ENCODE peak calls at places on chromosomes 16 and 17, in nine cellular contexts. Q is kidney epithelial cell, O is adrenal gland, G is breast epithelium, J is tibial nerve, E is Karpas-422, Z is right lobe of liver, L is sigmoid colon, N is MG63. M is an unnamed sample.

GRCh38 chr17:29112780-29113295 is 67.4 kb downstream of the MYO18A start:
- DNase-seq in O (no peak), N (peak), J (peak), Z (peak), L (no peak), E (no peak), Q (no peak), G (peak), M (no peak)

GRCh38 chr16:67672739-67673662 is 6.4 kb downstream of the C16orf86 start:
- DNase-seq in Q (no peak), L (peak), Z (peak), N (peak), E (peak), O (peak), J (peak), G (peak), M (peak)

GRCh38 chr16:85136705-85137322 is 24.5 kb upstream of the CIBAR2 start:
- DNase-seq in N (peak), O (peak), L (peak), E (peak), Z (peak), G (no peak), Q (no peak), J (peak), M (peak)

GRCh38 chr17:33595783-33596182 is 302.7 kb upstream of the ASIC2 start:
- DNase-seq in O (no peak), G (peak), L (no peak), Z (no peak), E (no peak), N (no peak), Q (no peak), J (no peak), M (no peak)

GRCh38 chr17:72591500-72592241 is 470.9 kb downstream of the SOX9 start:
- DNase-seq in Q (no peak), G (no peak), J (no peak), N (peak), Z (no peak), E (no peak), L (no peak), O (no peak), M (no peak)

GRCh38 chr16:74865922-74866598 is 91.4 kb upstream of the FA2H start:
- DNase-seq in N (no peak), E (no peak), J (no peak), G (no peak), Z (no peak), Q (no peak), O (no peak), L (no peak), M (no peak)

GRCh38 chr16:89395150-89396142 is 94.9 kb downstream of the ANKRD11 start:
- DNase-seq in Q (peak), Z (peak), N (peak), L (peak), J (peak), E (no peak), G (peak), O (peak), M (peak)

GRCh38 chr17:1012823-1013728 is 16.1 kb downstream of the TIMM22 start:
- DNase-seq in O (no peak), N (no peak), E (no peak), Z (no peak), G (no peak), Q (no peak), J (no peak), L (no peak), M (no peak)

GRCh38 chr17:602436-602835 is 112.2 kb downstream of the VPS53 start:
- DNase-seq in Z (no peak), E (no peak), N (no peak), Q (no peak), L (no peak), O (peak), G (no peak), J (no peak), M (no peak)

GRCh38 chr16:15827299-15827698 is 29.5 kb downstream of the MYH11 start:
- DNase-seq in Z (no peak), J (no peak), E (no peak), Q (no peak), N (no peak), O (no peak), G (no peak), L (peak), M (no peak)

GRCh38 chr16:11084484-11085024 is 140.2 kb downstream of the CLEC16A start:
- DNase-seq in Z (no peak), J (no peak), Q (peak), O (peak), G (no peak), L (peak), N (peak), E (no peak), M (no peak)

GRCh38 chr16:82329504-82330192 is 159.6 kb upstream of the MPHOSPH6 start:
- DNase-seq in N (no peak), Q (no peak), L (no peak), Z (peak), G (peak), O (no peak), J (no peak), E (no peak), M (no peak)

GRCh38 chr16:83206426-83206825 is 579.7 kb downstream of the CDH13 start:
- DNase-seq in O (no peak), Z (no peak), L (no peak), E (no peak), G (no peak), J (no peak), Q (no peak), N (no peak), M (no peak)

GRCh38 chr16:27444015-27444414 is 42.0 kb downstream of the IL21R start:
- DNase-seq in N (peak), L (no peak), Z (no peak), Q (no peak), E (no peak), J (no peak), G (no peak), O (no peak), M (peak)

GRCh38 chr17:9185688-9186289 is 164.5 kb downstream of the NTN1 start:
- DNase-seq in Q (no peak), Z (no peak), L (no peak), J (no peak), O (no peak), G (no peak), E (peak), N (no peak), M (peak)

GRCh38 chr16:3798827-3799226 is 81.5 kb upstream of the TRAP1 start:
- DNase-seq in Q (no peak), J (no peak), Z (no peak), E (no peak), L (no peak), O (no peak), N (no peak), G (no peak), M (no peak)

GRCh38 chr17:12992676-12993075 is 25.2 kb downstream of the ELAC2 start:
- DNase-seq in E (no peak), Q (no peak), L (no peak), N (no peak), Z (no peak), G (no peak), O (no peak), J (no peak), M (no peak)

GRCh38 chr16:10609410-10609774 is 29.0 kb upstream of the EMP2 start:
- DNase-seq in E (no peak), N (peak), Z (no peak), G (no peak), J (no peak), Q (no peak), O (no peak), L (no peak), M (no peak)

GRCh38 chr17:8384801-8385335 is 1.9 kb upstream of the RPL26 start:
- DNase-seq in Q (peak), Z (no peak), L (no peak), G (no peak), O (no peak), N (peak), J (no peak), E (no peak), M (no peak)

GRCh38 chr17:10754109-10754508 is 24.3 kb upstream of the TMEM220 start:
- DNase-seq in E (peak), Q (no peak), J (no peak), G (no peak), L (no peak), Z (no peak), N (peak), O (peak), M (no peak)

GRCh38 chr16:49910761-49911160 is 54.8 kb upstream of the ZNF423 start:
- DNase-seq in N (no peak), G (no peak), L (no peak), E (no peak), Q (no peak), J (no peak), Z (no peak), O (no peak), M (no peak)

GRCh38 chr16:30562021-30562420 is 3.8 kb upstream of the ZNF764 start:
- DNase-seq in J (no peak), O (no peak), G (no peak), E (no peak), Z (no peak), N (no peak), Q (no peak), L (no peak), M (no peak)

GRCh38 chr17:83189013-83189672 is 109.7 kb downstream of the METRNL start:
- DNase-seq in E (no peak), N (no peak), L (peak), O (no peak), Q (no peak), G (peak), Z (peak), J (peak), M (peak)

GRCh38 chr16:81779540-81780320 is 639 bp downstream of the PLCG2 start:
- DNase-seq in O (peak), Q (no peak), Z (peak), L (no peak), J (no peak), E (peak), N (no peak), G (no peak), M (peak)

GRCh38 chr17:52024296-52024870 is 134.1 kb downstream of the CA10 start:
- DNase-seq in J (no peak), G (no peak), O (no peak), Z (no peak), Q (no peak), N (peak), L (no peak), E (no peak), M (no peak)

GRCh38 chr17:39666601-39667261 is 1.5 kb upstream of the PNMT start:
- DNase-seq in L (no peak), G (no peak), J (no peak), Z (peak), Q (no peak), N (peak), O (peak), E (no peak), M (no peak)

GRCh38 chr17:19376799-19377198 is 1.5 kb upstream of the MAPK7 start:
- DNase-seq in E (peak), Q (no peak), J (no peak), N (no peak), L (peak), G (no peak), Z (no peak), O (peak), M (peak)

GRCh38 chr17:75753193-75753513 is 11.8 kb downstream of the GALK1 start:
- DNase-seq in G (no peak), J (no peak), L (no peak), Z (no peak), N (no peak), E (no peak), O (no peak), Q (no peak), M (peak)
- H3K4me3 ChIP-seq in G (peak), J (peak), L (peak), Z (peak), N (no peak), E (peak), O (no peak), Q (peak), M (peak)

GRCh38 chr17:63433746-63434591 is 12.1 kb downstream of the CYB561 start:
- DNase-seq in G (peak), N (peak), Z (peak), O (peak), E (peak), L (peak), J (peak), Q (no peak), M (peak)

GRCh38 chr17:63437287-63438091 is 8.6 kb downstream of the CYB561 start:
- DNase-seq in Z (peak), E (no peak), G (no peak), Q (no peak), O (peak), N (no peak), L (no peak), J (no peak), M (peak)

GRCh38 chr17:63435681-63436522 is 10.2 kb downstream of the CYB561 start:
- DNase-seq in Q (no peak), N (no peak), O (no peak), E (peak), J (no peak), Z (peak), L (no peak), G (peak), M (peak)

GRCh38 chr17:63436523-63437110 is 9.5 kb downstream of the CYB561 start:
- DNase-seq in L (no peak), J (no peak), E (no peak), Z (peak), O (no peak), Q (no peak), G (no peak), N (no peak), M (peak)

GRCh38 chr17:63434951-63435571 is 11.0 kb downstream of the CYB561 start:
- DNase-seq in L (peak), O (peak), J (no peak), G (peak), E (peak), Z (peak), Q (no peak), N (peak), M (peak)
- H3K4me3 ChIP-seq in L (no peak), O (no peak), J (peak), G (no peak), E (no peak), Z (no peak), Q (no peak), N (no peak), M (no peak)

GRCh38 chr16:70430667-70431536 is 8.0 kb downstream of the ST3GAL2 start:
- DNase-seq in Z (no peak), N (no peak), J (no peak), G (no peak), Q (no peak), L (no peak), O (no peak), E (peak), M (peak)

GRCh38 chr16:70434489-70435260 is 4.2 kb downstream of the ST3GAL2 start:
- DNase-seq in G (no peak), Z (no peak), E (no peak), O (no peak), Q (no peak), N (no peak), J (no peak), L (no peak), M (no peak)

GRCh38 chr16:70432800-70433455 is 6.0 kb downstream of the ST3GAL2 start:
- DNase-seq in G (no peak), Q (no peak), L (no peak), E (peak), Z (no peak), J (no peak), N (no peak), O (no peak), M (peak)

GRCh38 chr16:70432304-70432799 is 6.5 kb downstream of the ST3GAL2 start:
- DNase-seq in Q (no peak), Z (no peak), J (no peak), L (no peak), O (no peak), N (no peak), G (no peak), E (no peak), M (no peak)

DNA sequence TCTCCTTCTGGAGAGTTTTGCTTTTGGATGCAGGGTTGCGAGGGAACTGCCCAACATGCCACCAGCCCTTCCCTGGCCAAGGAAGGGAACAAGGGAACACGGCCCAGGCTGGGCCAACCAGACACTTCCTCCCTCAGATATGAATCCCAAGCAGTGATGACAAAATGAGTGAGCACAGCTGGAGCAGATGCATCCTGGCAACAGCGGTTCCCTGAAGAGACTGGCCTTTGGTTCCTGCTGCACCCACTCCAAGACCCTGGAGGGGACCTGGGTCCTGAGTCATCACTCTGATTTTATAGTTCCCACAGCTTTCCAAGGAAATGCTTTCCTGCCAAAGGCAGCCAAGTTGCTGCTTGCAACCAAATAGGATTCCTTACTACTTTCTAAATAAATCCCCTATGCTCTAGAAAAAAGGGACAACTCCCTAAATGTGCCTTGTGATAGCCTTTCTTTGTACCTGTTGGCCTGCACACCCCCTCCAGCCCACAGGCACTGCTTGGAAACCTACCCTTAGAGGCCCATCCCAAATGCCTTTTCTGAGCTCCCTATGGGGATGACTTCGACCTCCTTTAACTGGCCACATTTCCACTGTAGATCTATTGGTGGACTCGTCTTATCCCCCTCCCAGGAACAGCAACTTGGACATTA is 5.3 kb downstream of the ST3GAL2 start:
- DNase-seq in G (no peak), Z (no peak), E (no peak), O (peak), Q (no peak), L (peak), N (peak), J (no peak), M (no peak)
- H3K4me3 ChIP-seq in G (no peak), Z (no peak), E (peak), O (no peak), Q (no peak), L (no peak), N (no peak), J (no peak), M (no peak)

GRCh38 chr17:43707184-43707583 is 45.5 kb upstream of the MEOX1 start:
- DNase-seq in E (no peak), L (no peak), O (no peak), G (no peak), Z (no peak), J (no peak), N (no peak), Q (no peak), M (no peak)
- H3K4me3 ChIP-seq in E (no peak), L (no peak), O (no peak), G (no peak), Z (no peak), J (no peak), N (no peak), Q (no peak), M (no peak)

GRCh38 chr17:79728169-79728907 is 2.4 kb upstream of the ENPP7 start:
- DNase-seq in G (peak), Z (peak), N (peak), J (peak), E (peak), O (peak), Q (peak), L (peak), M (no peak)
- H3K4me3 ChIP-seq in G (peak), Z (peak), N (no peak), J (peak), E (no peak), O (no peak), Q (no peak), L (peak), M (peak)

GRCh38 chr17:48045270-48046001 is 2.7 kb upstream of the NFE2L1 start:
- DNase-seq in L (no peak), G (no peak), N (no peak), J (peak), Q (no peak), E (no peak), Z (no peak), O (no peak), M (no peak)
- H3K4me3 ChIP-seq in L (no peak), G (no peak), N (no peak), J (no peak), Q (no peak), E (no peak), Z (no peak), O (no peak), M (no peak)

M was measured in left lung.